ENCODE peak calls at places on chromosomes 5 and 9, in six cellular contexts. T is hepatocyte, H is PC-3, O is A549, Q is GM23338, K is mesendoderm. W is an unnamed sample.

GRCh38 chr5:108625654-108626053 is 122.0 kb upstream of the FER start:
- DNase-seq in H (no peak), K (no peak), T (no peak), Q (no peak), O (no peak), W (no peak)

GRCh38 chr9:94907246-94907936 is 180.9 kb downstream of the AOPEP start:
- DNase-seq in Q (peak; percentile 11), K (no peak), T (no peak), H (no peak), O (peak; percentile 51), W (no peak)

GRCh38 chr9:112605518-112605917 is 112.4 kb downstream of the INIP start:
- DNase-seq in K (no peak), Q (no peak), H (no peak), T (no peak), O (no peak), W (no peak)

GRCh38 chr5:6090838-6091237 is 287.5 kb downstream of the MED10 start:
- DNase-seq in H (peak; percentile 80), Q (no peak), O (no peak), T (no peak), K (no peak), W (no peak)

GRCh38 chr5:129460951-129461815 is 1.1 kb downstream of the ADAMTS19 start:
- DNase-seq in K (peak; percentile 88), H (peak; percentile 15), O (peak; percentile 23), Q (peak; percentile 82), T (peak; percentile 69), W (peak; percentile 1)

GRCh38 chr5:78009937-78010527 is 233.9 kb upstream of the TBCA start:
- DNase-seq in T (peak; percentile 50), K (no peak), Q (no peak), O (no peak), H (no peak), W (no peak)

GRCh38 chr9:136323420-136323819 is 3.9 kb upstream of the GPSM1 start:
- DNase-seq in O (no peak), H (no peak), T (no peak), Q (no peak), K (no peak), W (peak; percentile 51)

GRCh38 chr9:108864446-108864845 is 2.4 kb downstream of the ACTL7A start:
- DNase-seq in O (no peak), T (no peak), K (no peak), H (no peak), Q (peak; percentile 26), W (no peak)

GRCh38 chr5:179241175-179241574 is 104.1 kb downstream of the ADAMTS2 start:
- DNase-seq in T (no peak), K (no peak), H (no peak), O (no peak), Q (no peak), W (no peak)

GRCh38 chr5:78627766-78628165 is 20.8 kb downstream of the LHFPL2 start:
- DNase-seq in O (no peak), Q (no peak), H (no peak), T (no peak), K (no peak), W (no peak)

GRCh38 chr9:77449177-77450092 is 198.7 kb downstream of the GNA14 start:
- DNase-seq in H (peak; percentile 11), K (no peak), O (no peak), Q (no peak), T (peak; percentile 80), W (peak; percentile 68)

GRCh38 chr5:54460181-54460919 is 4.9 kb downstream of the HSPB3 start:
- DNase-seq in T (no peak), H (peak; percentile 13), K (peak; percentile 27), Q (no peak), O (peak; percentile 54), W (no peak)

GRCh38 chr9:118003240-118003639 is 299.0 kb downstream of the TLR4 start:
- DNase-seq in O (no peak), T (no peak), H (no peak), K (peak; percentile 5), Q (peak; percentile 43), W (no peak)

GRCh38 chr5:167934561-167934971 is 356.9 kb upstream of the WWC1 start:
- DNase-seq in T (peak; percentile 17), H (no peak), O (no peak), K (peak; percentile 36), Q (no peak), W (peak; percentile 68)

GRCh38 chr5:160547061-160547460 is 125.4 kb downstream of the PTTG1 start:
- DNase-seq in T (no peak), H (no peak), K (no peak), O (no peak), Q (no peak), W (no peak)

GRCh38 chr5:50709471-50709870 is 43.0 kb downstream of the PARP8 start:
- DNase-seq in K (no peak), T (no peak), H (no peak), O (no peak), Q (no peak), W (peak; percentile 27)

GRCh38 chr9:129863059-129863690 is 27.9 kb downstream of the USP20 start:
- DNase-seq in K (peak; percentile 31), T (no peak), O (no peak), Q (no peak), H (no peak), W (peak; percentile 9)

GRCh38 chr9:130732131-130732530 is 38.6 kb downstream of the EXOSC2 start:
- DNase-seq in O (peak; percentile 40), Q (peak; percentile 60), T (no peak), H (no peak), K (peak; percentile 28), W (peak; percentile 15)

GRCh38 chr5:179166886-179167841 is 107.0 kb downstream of the ZNF354C start:
- DNase-seq in T (peak; percentile 76), O (no peak), H (peak; percentile 38), Q (peak; percentile 79), K (peak; percentile 50), W (no peak)

GRCh38 chr5:139692605-139693340 is 44.6 kb downstream of the CXXC5 start:
- DNase-seq in T (no peak), O (no peak), H (no peak), Q (peak; percentile 51), K (peak; percentile 71), W (no peak)

GRCh38 chr5:139263431-139263975 is 30.0 kb upstream of the MATR3 start:
- DNase-seq in H (no peak), T (no peak), O (no peak), Q (no peak), K (no peak), W (no peak)

GRCh38 chr5:68587181-68587580 is 371.6 kb downstream of the PIK3R1 start:
- DNase-seq in T (no peak), O (no peak), Q (no peak), H (no peak), K (no peak), W (no peak)

GRCh38 chr9:127793093-127793708 is 7.4 kb downstream of the CDK9 start:
- DNase-seq in H (no peak), Q (no peak), O (no peak), K (no peak), T (no peak), W (no peak)

GRCh38 chr9:135423725-135424124 is 55.9 kb upstream of the PPP1R26 start:
- DNase-seq in T (no peak), H (no peak), O (no peak), Q (no peak), K (no peak), W (no peak)

GRCh38 chr9:94108584-94108983 is 24.3 kb downstream of the PTPDC1 start:
- DNase-seq in K (peak; percentile 26), H (no peak), T (no peak), O (no peak), Q (peak; percentile 18), W (no peak)

GRCh38 chr9:93254806-93255519 is 71.0 kb downstream of the WNK2 start:
- DNase-seq in K (no peak), O (no peak), T (no peak), H (no peak), Q (no peak), W (no peak)

GRCh38 chr5:39648539-39649200 is 223.9 kb upstream of the DAB2 start:
- DNase-seq in Q (peak; percentile 26), O (peak; percentile 72), K (peak; percentile 85), H (peak; percentile 93), T (peak; percentile 55), W (peak; percentile 73)
- H3K4me2 ChIP-seq in Q (no peak overlapping the region), O (peak overlapping the region; percentile 43), K (no peak overlapping the region), H (peak overlapping the region; percentile 33), T (no peak overlapping the region), W (no peak overlapping the region)

GRCh38 chr5:103498800-103499199 is 63.8 kb downstream of the NUDT12 start:
- DNase-seq in H (no peak), K (peak; percentile 19), Q (peak; percentile 47), O (no peak), T (no peak), W (no peak)
- H3K4me2 ChIP-seq in H (no peak overlapping the region), K (no peak overlapping the region), Q (peak overlapping the region; percentile 70), O (no peak overlapping the region), T (no peak overlapping the region), W (no peak overlapping the region)

GRCh38 chr9:100578610-100579009 is 731 bp downstream of the CAVIN4 start:
- DNase-seq in Q (no peak), H (no peak), O (no peak), T (no peak), K (no peak), W (no peak)
- H3K4me2 ChIP-seq in Q (no peak overlapping the region), H (no peak overlapping the region), O (no peak overlapping the region), T (no peak overlapping the region), K (no peak overlapping the region), W (no peak overlapping the region)

GRCh38 chr5:169772256-169772655 is 135.2 kb downstream of the DOCK2 start:
- DNase-seq in T (no peak), K (no peak), O (no peak), H (no peak), Q (no peak), W (no peak)
- H3K4me2 ChIP-seq in T (no peak overlapping the region), K (no peak overlapping the region), O (no peak overlapping the region), H (no peak overlapping the region), Q (no peak overlapping the region), W (no peak overlapping the region)

W was measured in mammary epithelial cell.